ENCODE peak calls at places on chromosome 18, in eight cellular contexts. J is prostate gland; F is transverse colon; I is cardiac muscle cell; W is CD4-positive, CD25-positive, alpha-beta regulatory T cell; Z is mucosa of descending colon; K is aorta; G is CD8-positive, alpha-beta T cell. C is an unnamed sample.
A peak's percentile ranks its signal among the peaks of the same experiment; 100 is the strongest.

GRCh38 chr18:43847164-43848091 is 570.1 kb upstream of the SYT4 start:
- DNase-seq in J (no peak), F (no peak), I (peak; percentile 75), W (no peak), Z (no peak), K (no peak), G (no peak), C (no peak)

GRCh38 chr18:42196651-42197050 is 241.6 kb downstream of the PIK3C3 start:
- DNase-seq in J (no peak), F (no peak), I (peak; percentile 15), W (no peak), Z (no peak), K (no peak), G (no peak), C (no peak)

GRCh38 chr18:74733592-74733991 is 135.9 kb downstream of the ZNF407 start:
- DNase-seq in J (no peak), F (no peak), I (no peak), W (no peak), Z (no peak), K (no peak), G (no peak), C (no peak)

GRCh38 chr18:8480506-8481328 is 128.5 kb upstream of the RAB12 start:
- DNase-seq in J (peak; percentile 48), F (no peak), I (peak; percentile 84), W (no peak), Z (no peak), K (no peak), G (no peak), C (no peak)

GRCh38 chr18:72941001-72941400 is 73.2 kb upstream of the NETO1 start:
- DNase-seq in J (no peak), F (no peak), I (no peak), W (no peak), Z (no peak), K (no peak), G (no peak), C (no peak)

GRCh38 chr18:42113529-42114191 is 158.6 kb downstream of the PIK3C3 start:
- DNase-seq in J (no peak), F (no peak), I (peak; percentile 75), W (no peak), Z (no peak), K (no peak), G (no peak), C (no peak)

GRCh38 chr18:35267161-35267651 is 22.8 kb downstream of the ZSCAN30 start:
- DNase-seq in J (peak; percentile 53), F (peak; percentile 80), I (peak; percentile 83), W (peak; percentile 53), Z (peak; percentile 80), K (peak; percentile 84), G (peak; percentile 66), C (peak; percentile 86)

GRCh38 chr18:8794133-8794986 is 89.0 kb downstream of the MTCL1 start:
- DNase-seq in J (no peak), F (peak; percentile 34), I (peak; percentile 12), W (no peak), Z (no peak), K (no peak), G (no peak), C (no peak)

GRCh38 chr18:808086-808485 is 4.0 kb downstream of the YES1 start:
- DNase-seq in J (no peak), F (no peak), I (peak; percentile 45), W (no peak), Z (no peak), K (no peak), G (no peak), C (no peak)

GRCh38 chr18:40222736-40223135 is 1732.3 kb upstream of the PIK3C3 start:
- DNase-seq in J (no peak), F (no peak), I (peak; percentile 31), W (no peak), Z (no peak), K (no peak), G (no peak), C (no peak)

GRCh38 chr18:62741118-62741566 is 25.8 kb downstream of the PHLPP1 start:
- DNase-seq in J (peak; percentile 73), F (peak; percentile 42), I (peak; percentile 64), W (no peak), Z (no peak), K (no peak), G (no peak), C (no peak)

GRCh38 chr18:35407871-35408481 is 30.8 kb upstream of the ZNF396 start:
- DNase-seq in J (peak; percentile 51), F (peak; percentile 29), I (peak; percentile 83), W (peak; percentile 16), Z (no peak), K (no peak), G (peak; percentile 10), C (no peak)

GRCh38 chr18:23115683-23116096 is 19.6 kb upstream of the CABLES1 start:
- DNase-seq in J (no peak), F (no peak), I (peak; percentile 86), W (no peak), Z (no peak), K (no peak), G (no peak), C (no peak)

GRCh38 chr18:2893676-2894075 is 46.9 kb downstream of the EMILIN2 start:
- DNase-seq in J (no peak), F (no peak), I (no peak), W (no peak), Z (no peak), K (no peak), G (no peak), C (no peak)
- H3K4me1 ChIP-seq in J (no peaks in the 10 kb centered on the region), F (no peaks in the 10 kb centered on the region), I (peaks cover 58% of the 10 kb centered on the region), W (peaks cover 13% of the 10 kb centered on the region), Z (no peaks in the 10 kb centered on the region), K (no peaks in the 10 kb centered on the region), G (peaks cover 38% of the 10 kb centered on the region), C (peaks cover 7% of the 10 kb centered on the region)

DNA sequence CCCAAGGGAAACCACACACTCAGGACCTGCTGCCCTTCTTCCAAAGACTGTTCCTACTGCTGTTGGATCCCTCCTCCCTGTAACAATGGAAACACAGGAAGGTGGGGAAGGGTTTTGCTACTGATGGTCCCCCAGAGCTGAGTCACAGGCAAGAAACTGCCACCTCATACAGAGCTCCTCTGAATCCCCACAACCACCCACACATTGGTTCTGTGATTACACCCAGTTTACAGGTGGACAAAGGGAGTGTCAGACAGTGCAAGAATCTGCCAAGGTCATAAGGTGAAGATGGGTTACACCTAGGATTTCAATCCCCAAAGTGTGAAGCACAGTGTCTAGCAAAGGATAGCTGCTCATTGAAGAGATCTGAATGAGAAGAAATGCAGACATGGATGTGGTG is 141.7 kb upstream of the LMAN1 start:
- DNase-seq in J (no peak), F (no peak), I (no peak), W (no peak), Z (no peak), K (no peak), G (no peak), C (no peak)
- H3K4me1 ChIP-seq in J (no peaks in the 10 kb centered on the region), F (peaks cover 12% of the 10 kb centered on the region), I (peaks cover 19% of the 10 kb centered on the region), W (no peaks in the 10 kb centered on the region), Z (no peaks in the 10 kb centered on the region), K (no peaks in the 10 kb centered on the region), G (no peaks in the 10 kb centered on the region), C (peaks cover 15% of the 10 kb centered on the region)

GRCh38 chr18:70181015-70181414 is 24.5 kb downstream of the RTTN start:
- DNase-seq in J (no peak), F (no peak), I (peak; percentile 53), W (no peak), Z (no peak), K (no peak), G (no peak), C (no peak)

GRCh38 chr18:70188113-70188512 is 17.4 kb downstream of the RTTN start:
- DNase-seq in J (no peak), F (no peak), I (peak; percentile 46), W (no peak), Z (no peak), K (no peak), G (no peak), C (no peak)

GRCh38 chr18:70181725-70182124 is 23.8 kb downstream of the RTTN start:
- DNase-seq in J (no peak), F (no peak), I (no peak), W (no peak), Z (no peak), K (no peak), G (no peak), C (no peak)

GRCh38 chr18:70183441-70183840 is 22.0 kb downstream of the RTTN start:
- DNase-seq in J (no peak), F (no peak), I (no peak), W (no peak), Z (no peak), K (no peak), G (no peak), C (no peak)

GRCh38 chr18:70182548-70182947 is 22.9 kb downstream of the RTTN start:
- DNase-seq in J (no peak), F (no peak), I (no peak), W (no peak), Z (no peak), K (no peak), G (no peak), C (no peak)
- H3K4me1 ChIP-seq in J (no peaks in the 10 kb centered on the region), F (no peaks in the 10 kb centered on the region), I (no peaks in the 10 kb centered on the region), W (no peaks in the 10 kb centered on the region), Z (no peaks in the 10 kb centered on the region), K (no peaks in the 10 kb centered on the region), G (no peaks in the 10 kb centered on the region), C (no peaks in the 10 kb centered on the region)

DNA sequence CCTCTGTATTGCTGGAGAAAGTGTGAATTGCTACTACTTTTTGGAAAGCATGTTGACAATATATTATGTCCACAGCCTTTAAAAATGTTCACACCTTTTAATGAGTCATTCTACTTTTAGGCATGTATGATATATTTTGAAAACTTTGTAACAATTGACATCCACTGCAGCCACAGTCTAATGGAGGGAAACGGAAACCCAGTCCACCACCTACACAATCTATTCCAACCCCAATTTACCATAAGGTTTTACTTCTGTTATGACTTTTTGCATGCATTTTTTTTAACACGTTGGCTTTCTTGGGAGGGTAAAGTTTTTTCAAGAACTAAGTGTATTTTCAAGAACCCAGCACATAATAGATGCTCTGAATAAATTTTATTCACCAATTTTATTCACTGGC is 38.5 kb upstream of the ATP8B1 start:
- DNase-seq in J (no peak), F (no peak), I (no peak), W (no peak), Z (no peak), K (no peak), G (no peak), C (no peak)
- H3K4me1 ChIP-seq in J (no peaks in the 10 kb centered on the region), F (no peaks in the 10 kb centered on the region), I (peaks cover 18% of the 10 kb centered on the region), W (no peaks in the 10 kb centered on the region), Z (no peaks in the 10 kb centered on the region), K (peaks cover 3% of the 10 kb centered on the region), G (no peaks in the 10 kb centered on the region), C (no peaks in the 10 kb centered on the region)

DNA sequence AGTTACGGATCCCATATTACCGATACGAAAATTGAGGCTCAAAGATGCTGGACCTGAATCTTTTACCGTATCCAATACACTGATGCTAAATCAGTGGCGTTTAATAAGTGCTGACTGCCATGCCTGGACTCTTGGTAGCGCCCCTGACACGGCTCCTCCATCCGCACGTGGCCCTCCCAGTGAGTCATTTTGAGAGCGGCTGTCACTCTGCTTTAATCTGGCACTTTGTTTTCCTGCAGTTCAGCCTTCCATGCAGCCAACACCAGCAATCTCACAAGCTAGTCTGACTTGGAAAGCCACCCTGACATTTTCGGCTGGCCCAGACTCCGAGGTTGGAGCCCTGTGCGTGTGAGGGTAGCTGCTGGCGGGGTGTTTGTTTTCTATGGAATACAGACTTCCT is 155.1 kb upstream of the LMAN1 start:
- DNase-seq in J (no peak), F (peak; percentile 20), I (peak; percentile 77), W (no peak), Z (no peak), K (peak; percentile 77), G (no peak), C (peak; percentile 92)
- H3K4me1 ChIP-seq in J (no peaks in the 10 kb centered on the region), F (no peaks in the 10 kb centered on the region), I (peaks cover 29% of the 10 kb centered on the region), W (no peaks in the 10 kb centered on the region), Z (no peaks in the 10 kb centered on the region), K (no peaks in the 10 kb centered on the region), G (no peaks in the 10 kb centered on the region), C (peaks cover 4% of the 10 kb centered on the region)